ENCODE peak calls at places on chromosomes 11 and 22, in ten cellular contexts. One of them, this sample, is unnamed.

GRCh38 chr11:65894034-65894591 is 3.6 kb downstream of the CCDC85B start:
- DNase-seq in AG10803: no peak
- DNase-seq in brain microvascular endothelial cell: no peak
- DNase-seq in breast epithelium: no peak
- DNase-seq in cardiac muscle cell: no peak
- DNase-seq in testis: no peak
- DNase-seq in endothelial cell: no peak
- DNase-seq in astrocyte of the cerebellum: no peak
- DNase-seq in ovary: no peak
- DNase-seq in coronary artery: no peak
- DNase-seq in this sample: no peak

GRCh38 chr22:37569009-37569920 is 9.0 kb downstream of the CDC42EP1 start:
- DNase-seq in coronary artery: no peak
- DNase-seq in brain microvascular endothelial cell: no peak
- DNase-seq in astrocyte of the cerebellum: no peak
- DNase-seq in endothelial cell: no peak
- DNase-seq in AG10803: no peak
- DNase-seq in testis: no peak
- DNase-seq in cardiac muscle cell: no peak
- DNase-seq in ovary: no peak
- DNase-seq in breast epithelium: no peak
- DNase-seq in this sample: no peak

GRCh38 chr11:1844221-1845094 is 5.7 kb downstream of the TNNI2 start:
- DNase-seq in AG10803: no peak
- DNase-seq in coronary artery: no peak
- DNase-seq in brain microvascular endothelial cell: no peak
- DNase-seq in ovary: no peak
- DNase-seq in astrocyte of the cerebellum: no peak
- DNase-seq in testis: peak; percentile 68
- DNase-seq in cardiac muscle cell: no peak
- DNase-seq in breast epithelium: no peak
- DNase-seq in endothelial cell: no peak
- DNase-seq in this sample: no peak

GRCh38 chr11:57812634-57813033 is 51.0 kb downstream of the CTNND1 start:
- DNase-seq in endothelial cell: no peak
- DNase-seq in ovary: no peak
- DNase-seq in AG10803: no peak
- DNase-seq in astrocyte of the cerebellum: no peak
- DNase-seq in brain microvascular endothelial cell: no peak
- DNase-seq in cardiac muscle cell: no peak
- DNase-seq in coronary artery: no peak
- DNase-seq in testis: peak; percentile 69
- DNase-seq in breast epithelium: no peak
- DNase-seq in this sample: no peak

GRCh38 chr11:129331217-129331616 is 44.4 kb upstream of the BARX2 start:
- DNase-seq in astrocyte of the cerebellum: no peak
- DNase-seq in brain microvascular endothelial cell: no peak
- DNase-seq in ovary: no peak
- DNase-seq in testis: no peak
- DNase-seq in cardiac muscle cell: no peak
- DNase-seq in breast epithelium: no peak
- DNase-seq in AG10803: peak; percentile 10
- DNase-seq in endothelial cell: no peak
- DNase-seq in coronary artery: no peak
- DNase-seq in this sample: peak; percentile 48

GRCh38 chr22:48734359-48734758 is 1093.3 kb downstream of the BRD1 start:
- DNase-seq in endothelial cell: no peak
- DNase-seq in brain microvascular endothelial cell: no peak
- DNase-seq in AG10803: no peak
- DNase-seq in testis: no peak
- DNase-seq in astrocyte of the cerebellum: no peak
- DNase-seq in coronary artery: no peak
- DNase-seq in cardiac muscle cell: no peak
- DNase-seq in ovary: no peak
- DNase-seq in breast epithelium: no peak
- DNase-seq in this sample: no peak

GRCh38 chr11:72519220-72519881 is 85.0 kb upstream of the CLPB start:
- DNase-seq in ovary: no peak
- DNase-seq in cardiac muscle cell: no peak
- DNase-seq in endothelial cell: no peak
- DNase-seq in brain microvascular endothelial cell: no peak
- DNase-seq in breast epithelium: no peak
- DNase-seq in coronary artery: no peak
- DNase-seq in testis: no peak
- DNase-seq in AG10803: peak; percentile 29
- DNase-seq in astrocyte of the cerebellum: no peak
- DNase-seq in this sample: no peak

GRCh38 chr11:35035894-35036408 is 103.0 kb upstream of the CD44 start:
- DNase-seq in cardiac muscle cell: no peak
- DNase-seq in testis: no peak
- DNase-seq in astrocyte of the cerebellum: peak; percentile 92
- DNase-seq in ovary: no peak
- DNase-seq in endothelial cell: no peak
- DNase-seq in brain microvascular endothelial cell: peak; percentile 98
- DNase-seq in coronary artery: no peak
- DNase-seq in AG10803: peak; percentile 98
- DNase-seq in breast epithelium: no peak
- DNase-seq in this sample: no peak

GRCh38 chr11:34027516-34028406 is 23.8 kb upstream of the CAPRIN1 start:
- DNase-seq in breast epithelium: no peak
- DNase-seq in brain microvascular endothelial cell: no peak
- DNase-seq in astrocyte of the cerebellum: no peak
- DNase-seq in coronary artery: no peak
- DNase-seq in AG10803: no peak
- DNase-seq in testis: no peak
- DNase-seq in cardiac muscle cell: no peak
- DNase-seq in ovary: no peak
- DNase-seq in endothelial cell: no peak
- DNase-seq in this sample: peak; percentile 42

DNA sequence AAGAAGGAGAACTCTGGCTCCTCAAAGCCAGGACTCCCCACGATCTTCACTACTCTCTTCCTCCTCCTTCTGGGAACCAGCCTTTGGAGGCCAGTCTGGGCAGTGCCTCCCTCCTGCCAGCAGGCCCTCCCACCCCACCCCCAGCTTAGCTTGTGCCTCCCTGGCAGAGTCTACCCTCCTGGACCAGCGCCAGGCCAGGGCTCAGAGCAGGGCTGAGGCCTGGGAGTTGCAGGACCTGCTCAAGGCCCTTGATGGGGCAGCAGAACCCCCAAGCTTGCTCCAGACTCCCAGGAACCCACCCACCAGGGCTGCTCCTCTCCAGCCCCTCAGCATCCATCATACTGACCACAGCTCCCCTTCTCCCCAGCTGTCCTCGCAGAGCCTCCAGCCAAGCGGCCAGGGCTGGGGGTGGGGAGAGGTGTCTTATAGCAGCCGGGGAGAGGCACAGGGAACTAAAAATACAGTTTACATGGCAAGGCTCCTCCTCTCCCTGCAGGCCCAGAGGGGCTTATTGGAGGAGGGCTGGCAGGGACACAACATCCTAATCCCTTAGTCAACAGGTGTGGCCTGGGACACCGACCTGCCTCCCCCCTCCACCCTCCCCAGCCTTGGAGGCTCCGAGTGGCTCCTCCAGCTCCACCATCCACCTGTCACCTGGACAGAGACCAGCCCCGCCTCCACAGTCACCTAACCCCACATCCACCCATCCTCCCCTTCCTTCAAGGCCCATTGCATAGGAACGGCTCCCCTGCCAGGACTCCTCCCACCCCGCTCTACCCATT is 5.2 kb upstream of the MB start:
- DNase-seq in astrocyte of the cerebellum: no peak
- DNase-seq in ovary: no peak
- DNase-seq in testis: peak; percentile 38
- DNase-seq in brain microvascular endothelial cell: no peak
- DNase-seq in breast epithelium: peak; percentile 93
- DNase-seq in cardiac muscle cell: peak; percentile 89
- DNase-seq in endothelial cell: no peak
- DNase-seq in coronary artery: no peak
- DNase-seq in AG10803: no peak
- DNase-seq in this sample: no peak
- TF ChIP-seq CTCF in astrocyte of the cerebellum: no peak
- TF ChIP-seq CTCF in ovary: no peak
- TF ChIP-seq CTCF in testis: no peak
- TF ChIP-seq CTCF in brain microvascular endothelial cell: no peak
- TF ChIP-seq CTCF in breast epithelium: no peak
- TF ChIP-seq CTCF in cardiac muscle cell: no peak
- TF ChIP-seq CTCF in endothelial cell: no peak
- TF ChIP-seq CTCF in coronary artery: no peak
- TF ChIP-seq CTCF in AG10803: no peak
- TF ChIP-seq CTCF in this sample: no peak

GRCh38 chr11:12110714-12111481 is 508 bp downstream of the MICAL2 start:
- DNase-seq in testis: peak; percentile 46
- DNase-seq in endothelial cell: peak; percentile 21
- DNase-seq in AG10803: peak; percentile 28
- DNase-seq in astrocyte of the cerebellum: no peak
- DNase-seq in breast epithelium: no peak
- DNase-seq in coronary artery: peak; percentile 84
- DNase-seq in cardiac muscle cell: peak; percentile 46
- DNase-seq in ovary: peak; percentile 39
- DNase-seq in brain microvascular endothelial cell: no peak
- DNase-seq in this sample: no peak

GRCh38 chr11:12111482-12112149 is 1.2 kb downstream of the MICAL2 start:
- DNase-seq in ovary: no peak
- DNase-seq in brain microvascular endothelial cell: no peak
- DNase-seq in endothelial cell: no peak
- DNase-seq in breast epithelium: no peak
- DNase-seq in cardiac muscle cell: no peak
- DNase-seq in astrocyte of the cerebellum: no peak
- DNase-seq in testis: peak; percentile 44
- DNase-seq in AG10803: peak; percentile 22
- DNase-seq in coronary artery: no peak
- DNase-seq in this sample: no peak

GRCh38 chr11:12108875-12109453 is 1.4 kb upstream of the MICAL2 start:
- DNase-seq in cardiac muscle cell: no peak
- DNase-seq in coronary artery: no peak
- DNase-seq in testis: no peak
- DNase-seq in endothelial cell: no peak
- DNase-seq in AG10803: no peak
- DNase-seq in ovary: no peak
- DNase-seq in breast epithelium: no peak
- DNase-seq in astrocyte of the cerebellum: no peak
- DNase-seq in brain microvascular endothelial cell: no peak
- DNase-seq in this sample: no peak

GRCh38 chr11:12109591-12110196 is 696 bp upstream of the MICAL2 start:
- DNase-seq in coronary artery: no peak
- DNase-seq in cardiac muscle cell: no peak
- DNase-seq in ovary: no peak
- DNase-seq in testis: no peak
- DNase-seq in brain microvascular endothelial cell: no peak
- DNase-seq in AG10803: no peak
- DNase-seq in astrocyte of the cerebellum: no peak
- DNase-seq in endothelial cell: no peak
- DNase-seq in breast epithelium: no peak
- DNase-seq in this sample: no peak

DNA sequence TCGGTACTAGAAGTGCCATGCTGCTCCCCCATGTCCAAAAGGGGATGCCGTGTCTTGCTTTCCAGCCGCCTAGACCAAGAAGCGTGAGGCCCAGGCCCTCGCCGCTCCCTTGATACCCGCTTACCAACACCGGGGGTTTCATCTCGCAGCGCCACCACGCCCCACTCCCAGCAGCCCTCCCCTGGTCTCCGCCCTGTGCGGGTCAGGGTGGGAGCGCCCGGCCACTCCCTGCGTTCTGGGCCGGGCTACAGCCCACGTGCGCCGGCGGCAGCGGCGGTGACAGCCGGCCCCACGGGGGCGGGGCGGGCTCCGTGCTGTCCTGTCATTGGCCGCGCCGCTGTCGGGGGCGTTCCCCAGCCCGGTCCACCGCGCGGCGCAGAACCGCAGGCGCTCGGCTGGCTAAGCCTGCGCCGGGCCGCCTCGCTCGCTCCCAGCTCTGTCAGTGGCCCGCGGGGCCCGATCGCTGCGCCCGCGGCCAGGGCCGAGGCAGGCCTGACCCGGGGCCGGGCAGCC is at the start of gene MICAL2:
- DNase-seq in cardiac muscle cell: peak; percentile 96
- DNase-seq in breast epithelium: peak; percentile 79
- DNase-seq in ovary: peak; percentile 82
- DNase-seq in testis: peak; percentile 93
- DNase-seq in astrocyte of the cerebellum: no peak
- DNase-seq in AG10803: peak; percentile 86
- DNase-seq in coronary artery: peak; percentile 93
- DNase-seq in endothelial cell: peak; percentile 79
- DNase-seq in brain microvascular endothelial cell: peak; percentile 78
- DNase-seq in this sample: peak; percentile 93
- TF ChIP-seq CTCF in cardiac muscle cell: no peak
- TF ChIP-seq CTCF in breast epithelium: no peak
- TF ChIP-seq CTCF in ovary: no peak
- TF ChIP-seq CTCF in testis: no peak
- TF ChIP-seq CTCF in astrocyte of the cerebellum: no peak
- TF ChIP-seq CTCF in AG10803: no peak
- TF ChIP-seq CTCF in coronary artery: no peak
- TF ChIP-seq CTCF in endothelial cell: no peak
- TF ChIP-seq CTCF in brain microvascular endothelial cell: no peak
- TF ChIP-seq CTCF in this sample: no peak

DNA sequence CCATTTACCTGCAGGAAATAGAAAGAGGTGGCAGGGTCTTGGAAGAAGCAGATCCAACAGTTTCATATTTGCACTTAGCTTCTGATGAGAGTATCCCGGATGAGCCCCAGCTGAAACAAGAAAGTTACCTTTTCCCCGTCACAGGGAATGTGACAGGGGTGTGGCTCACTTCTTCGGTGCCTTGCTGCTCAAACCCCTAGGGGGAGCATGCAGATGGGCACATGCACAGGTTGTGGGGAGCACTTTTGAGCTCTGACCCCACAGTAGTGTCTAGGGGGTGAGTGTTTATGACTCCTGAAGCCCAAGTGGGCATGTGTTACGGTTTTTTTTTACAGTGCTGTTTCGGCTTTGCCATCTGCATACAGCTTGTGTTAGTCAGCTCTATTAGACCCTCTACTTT is 1221.0 kb downstream of the JRKL start:
- DNase-seq in astrocyte of the cerebellum: no peak
- DNase-seq in testis: no peak
- DNase-seq in brain microvascular endothelial cell: no peak
- DNase-seq in cardiac muscle cell: no peak
- DNase-seq in breast epithelium: no peak
- DNase-seq in ovary: no peak
- DNase-seq in coronary artery: no peak
- DNase-seq in AG10803: no peak
- DNase-seq in endothelial cell: no peak
- DNase-seq in this sample: no peak
- TF ChIP-seq CTCF in astrocyte of the cerebellum: no peak
- TF ChIP-seq CTCF in testis: no peak
- TF ChIP-seq CTCF in brain microvascular endothelial cell: no peak
- TF ChIP-seq CTCF in cardiac muscle cell: no peak
- TF ChIP-seq CTCF in breast epithelium: no peak
- TF ChIP-seq CTCF in ovary: no peak
- TF ChIP-seq CTCF in coronary artery: no peak
- TF ChIP-seq CTCF in AG10803: no peak
- TF ChIP-seq CTCF in endothelial cell: no peak
- TF ChIP-seq CTCF in this sample: no peak

DNA sequence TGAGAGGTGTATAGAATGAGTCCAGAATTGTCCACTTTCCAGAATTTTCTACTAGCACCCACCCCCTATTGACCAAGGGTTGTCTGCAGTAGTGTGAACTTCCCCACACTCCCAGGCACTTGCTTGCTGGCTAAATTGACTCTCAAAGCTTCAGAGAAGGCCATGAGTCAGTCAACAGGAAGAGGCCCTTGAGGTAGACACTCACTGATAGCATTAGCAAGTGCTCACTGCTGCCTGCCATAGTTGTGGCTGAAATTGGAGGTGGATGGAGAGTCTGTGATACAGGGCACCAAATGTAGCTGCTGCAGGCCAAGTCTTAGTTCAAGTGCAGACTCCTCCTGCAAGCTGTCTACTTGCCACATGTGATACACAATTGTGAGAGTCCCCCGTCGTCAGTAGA is 156.8 kb downstream of the SPON1 start:
- DNase-seq in coronary artery: no peak
- DNase-seq in astrocyte of the cerebellum: no peak
- DNase-seq in cardiac muscle cell: peak; percentile 9
- DNase-seq in testis: no peak
- DNase-seq in breast epithelium: no peak
- DNase-seq in ovary: no peak
- DNase-seq in brain microvascular endothelial cell: no peak
- DNase-seq in endothelial cell: no peak
- DNase-seq in AG10803: no peak
- DNase-seq in this sample: no peak
- TF ChIP-seq CTCF in coronary artery: no peak
- TF ChIP-seq CTCF in astrocyte of the cerebellum: no peak
- TF ChIP-seq CTCF in cardiac muscle cell: no peak
- TF ChIP-seq CTCF in testis: no peak
- TF ChIP-seq CTCF in breast epithelium: no peak
- TF ChIP-seq CTCF in ovary: no peak
- TF ChIP-seq CTCF in brain microvascular endothelial cell: no peak
- TF ChIP-seq CTCF in endothelial cell: no peak
- TF ChIP-seq CTCF in AG10803: no peak
- TF ChIP-seq CTCF in this sample: no peak